ENCODE peak calls at places on chromosome 3, in four cellular contexts. S is CD8-positive, alpha-beta T cell; P is right lobe of liver; H is GM23248. N is an unnamed sample.

GRCh38 chr3:164096352-164096751 is 981.9 kb downstream of the SI start:
- DNase-seq in P (no peak), H (no peak), S (no peak), N (no peak)

GRCh38 chr3:154559623-154560022 is 129.6 kb upstream of the GPR149 start:
- DNase-seq in S (no peak), P (no peak), H (no peak), N (no peak)

GRCh38 chr3:135779590-135780235 is 185.8 kb upstream of the PPP2R3A start:
- DNase-seq in H (no peak), S (no peak), P (no peak), N (no peak)

GRCh38 chr3:86793786-86794185 is 197.2 kb downstream of the VGLL3 start:
- DNase-seq in H (peak; percentile 94), P (no peak), S (no peak), N (no peak)

GRCh38 chr3:47578691-47579632 is at the start of gene CSPG5:
- DNase-seq in H (peak; percentile 50), S (peak; percentile 29), P (peak; percentile 55), N (peak; percentile 74)

GRCh38 chr3:99686955-99687612 is 48.7 kb downstream of the COL8A1 start:
- DNase-seq in S (peak; percentile 5), P (no peak), H (peak; percentile 73), N (no peak)

GRCh38 chr3:53921296-53921695 is 29.6 kb upstream of the SELENOK start:
- DNase-seq in S (peak; percentile 5), P (no peak), H (peak; percentile 54), N (no peak)

GRCh38 chr3:194344012-194344411 is 7.1 kb downstream of the CPN2 start:
- DNase-seq in H (peak; percentile 68), P (peak; percentile 72), S (peak; percentile 82), N (peak; percentile 88)

GRCh38 chr3:113736548-113737089 is 9.4 kb downstream of the NAA50 start:
- DNase-seq in S (peak; percentile 30), P (no peak), H (peak; percentile 79), N (no peak)

GRCh38 chr3:8768364-8769087 is 887 bp downstream of the OXTR start:
- DNase-seq in H (peak; percentile 55), P (no peak), S (no peak), N (no peak)

GRCh38 chr3:179321585-179322322 is 1.1 kb upstream of the ZNF639 start:
- DNase-seq in H (peak; percentile 78), P (no peak), S (no peak), N (no peak)

GRCh38 chr3:188361888-188362287 is 207.9 kb downstream of the LPP start:
- DNase-seq in P (no peak), H (no peak), S (no peak), N (no peak)

GRCh38 chr3:169104541-169104940 is 559.0 kb downstream of the MECOM start:
- DNase-seq in P (no peak), S (no peak), H (peak; percentile 62), N (no peak)

GRCh38 chr3:14497321-14497720 is 42.8 kb downstream of the GRIP2 start:
- DNase-seq in S (no peak), P (no peak), H (no peak), N (peak; percentile 16)

GRCh38 chr3:181326637-181327223 is 337.2 kb upstream of the DNAJC19 start:
- DNase-seq in H (peak; percentile 44), P (no peak), S (no peak), N (no peak)

GRCh38 chr3:176690470-176690869 is 506.8 kb downstream of the TBL1XR1 start:
- DNase-seq in S (no peak), H (no peak), P (no peak), N (no peak)

GRCh38 chr3:90184861-90185260 is 1077.4 kb downstream of the EPHA3 start:
- DNase-seq in P (no peak), S (no peak), H (peak; percentile 51), N (no peak)

GRCh38 chr3:46713898-46714552 is 3.6 kb downstream of the PRSS50 start:
- DNase-seq in H (no peak), P (peak; percentile 40), S (no peak), N (peak; percentile 72)

GRCh38 chr3:119173325-119173724 is at the start of gene UPK1B:
- DNase-seq in H (no peak), P (no peak), S (no peak), N (no peak)

GRCh38 chr3:7444886-7445285 is 584.0 kb downstream of the GRM7 start:
- DNase-seq in S (no peak), H (no peak), P (no peak), N (no peak)

GRCh38 chr3:192875971-192876565 is 41.6 kb downstream of the MB21D2 start:
- DNase-seq in H (peak; percentile 64), S (no peak), P (no peak), N (no peak)

GRCh38 chr3:8625991-8626390 is 18.6 kb downstream of the SSUH2 start:
- DNase-seq in P (no peak), S (no peak), H (peak; percentile 65), N (no peak)

GRCh38 chr3:101141135-101141534 is 147.9 kb upstream of the ABI3BP start:
- DNase-seq in H (no peak), P (no peak), S (no peak), N (no peak)

GRCh38 chr3:43489918-43490317 is 131.9 kb downstream of the ANO10 start:
- DNase-seq in H (no peak), S (no peak), P (no peak), N (no peak)

GRCh38 chr3:126958638-126959085 is 24.3 kb upstream of the PLXNA1 start:
- DNase-seq in H (no peak), S (no peak), P (peak; percentile 45), N (peak; percentile 59)

GRCh38 chr3:149462051-149462450 is 12.4 kb upstream of the TM4SF4 start:
- DNase-seq in H (peak; percentile 36), S (no peak), P (no peak), N (no peak)

GRCh38 chr3:13427662-13428603 is 7.8 kb upstream of the NUP210 start:
- DNase-seq in H (no peak), S (peak; percentile 36), P (no peak), N (no peak)

GRCh38 chr3:61497463-61497862 is 63.9 kb upstream of the PTPRG start:
- DNase-seq in S (no peak), P (no peak), H (no peak), N (no peak)

GRCh38 chr3:158260392-158260791 is 150.5 kb downstream of the RSRC1 start:
- DNase-seq in P (no peak), H (no peak), S (no peak), N (no peak)

GRCh38 chr3:49378249-49378899 is 20.2 kb upstream of the GPX1 start:
- DNase-seq in S (no peak), P (no peak), H (peak; percentile 86), N (no peak)

GRCh38 chr3:13706451-13706850 is 157.5 kb downstream of the FBLN2 start:
- DNase-seq in P (peak; percentile 8), S (peak; percentile 1), H (no peak), N (peak; percentile 41)

GRCh38 chr3:18837137-18837536 is 311.2 kb upstream of the KCNH8 start:
- DNase-seq in S (no peak), P (no peak), H (no peak), N (no peak)

GRCh38 chr3:177946965-177947364 is 589.3 kb upstream of the KCNMB2 start:
- DNase-seq in P (no peak), H (peak; percentile 55), S (no peak), N (no peak)

GRCh38 chr3:177944228-177944661 is 592.0 kb upstream of the KCNMB2 start:
- DNase-seq in H (no peak), S (no peak), P (no peak), N (no peak)

GRCh38 chr3:177945999-177946398 is 590.2 kb upstream of the KCNMB2 start:
- DNase-seq in P (no peak), H (no peak), S (no peak), N (no peak)

GRCh38 chr3:177947901-177948300 is 588.3 kb upstream of the KCNMB2 start:
- DNase-seq in P (no peak), H (no peak), S (no peak), N (no peak)

DNA sequence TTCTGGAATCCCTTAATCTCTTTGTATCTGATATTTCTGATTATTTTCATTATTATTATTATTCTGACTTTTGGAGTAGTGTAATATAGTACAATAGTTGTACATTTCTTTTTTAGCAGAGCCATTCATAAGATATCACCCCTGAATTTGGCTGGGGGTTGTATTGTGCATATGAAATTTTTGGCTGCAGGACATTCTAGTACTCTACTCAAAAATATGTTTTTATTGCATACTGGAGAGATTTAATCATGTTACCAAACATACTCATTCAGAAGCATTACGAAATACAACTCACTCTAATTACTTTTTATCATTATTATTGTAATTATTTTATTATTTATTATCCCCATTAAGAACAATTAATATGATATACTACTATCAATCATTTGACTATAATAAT is 589.7 kb upstream of the KCNMB2 start:
- DNase-seq in P (no peak), S (no peak), H (peak; percentile 41), N (no peak)
- H3K9me3 ChIP-seq in P (no peaks in the 10 kb centered on the region), S (no peaks in the 10 kb centered on the region), H (no peaks in the 10 kb centered on the region), N (no peaks in the 10 kb centered on the region)

DNA sequence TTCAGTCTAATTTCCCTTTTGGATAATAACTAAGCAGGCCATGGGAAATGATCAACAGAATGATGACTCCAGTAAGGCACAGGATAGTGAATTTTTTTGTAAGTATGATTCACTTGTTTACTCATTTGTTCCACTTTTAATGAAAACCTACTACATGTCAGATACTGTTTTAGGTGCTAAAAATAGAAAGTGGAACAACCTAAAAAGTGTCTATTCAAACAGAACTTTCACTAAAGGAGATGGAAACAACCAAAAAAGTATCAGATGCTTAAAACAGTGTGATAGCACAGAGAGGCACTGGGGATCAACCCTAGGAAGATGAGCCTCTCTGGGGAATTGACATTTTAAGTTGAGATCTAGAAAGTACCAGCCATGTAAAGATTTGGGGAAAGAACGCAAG is 11.1 kb downstream of the RYK start:
- DNase-seq in S (no peak), H (peak; percentile 74), P (no peak), N (no peak)
- H3K4me1 ChIP-seq in S (peaks cover 28% of the 10 kb centered on the region), H (peaks cover 73% of the 10 kb centered on the region), P (peaks cover 37% of the 10 kb centered on the region), N (peaks cover 67% of the 10 kb centered on the region)

DNA sequence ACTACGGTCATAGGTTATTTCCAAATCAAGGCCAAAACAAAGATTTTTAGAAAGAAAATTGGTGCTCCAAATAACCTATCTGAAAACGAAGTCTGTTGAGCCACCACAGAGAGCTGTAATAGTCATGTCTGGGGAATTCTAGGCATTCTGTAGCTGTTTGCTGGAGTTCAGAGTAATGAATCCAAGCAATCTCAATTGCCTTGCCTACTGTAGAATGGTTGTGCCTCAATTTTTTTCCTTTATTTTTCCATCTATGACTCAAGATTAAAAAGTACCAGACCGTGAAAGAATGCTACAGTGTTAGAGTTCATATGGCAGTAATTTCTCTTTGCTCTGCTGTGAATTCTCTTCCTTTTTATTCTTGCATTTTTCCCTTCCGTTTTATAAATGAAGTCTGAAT is 1007.2 kb upstream of the ALCAM start:
- DNase-seq in P (no peak), S (no peak), H (peak; percentile 90), N (no peak)
- H3K4me3 ChIP-seq in P (no peak overlapping the region), S (no peak overlapping the region), H (peak overlapping the region; percentile 60), N (no peak overlapping the region)

DNA sequence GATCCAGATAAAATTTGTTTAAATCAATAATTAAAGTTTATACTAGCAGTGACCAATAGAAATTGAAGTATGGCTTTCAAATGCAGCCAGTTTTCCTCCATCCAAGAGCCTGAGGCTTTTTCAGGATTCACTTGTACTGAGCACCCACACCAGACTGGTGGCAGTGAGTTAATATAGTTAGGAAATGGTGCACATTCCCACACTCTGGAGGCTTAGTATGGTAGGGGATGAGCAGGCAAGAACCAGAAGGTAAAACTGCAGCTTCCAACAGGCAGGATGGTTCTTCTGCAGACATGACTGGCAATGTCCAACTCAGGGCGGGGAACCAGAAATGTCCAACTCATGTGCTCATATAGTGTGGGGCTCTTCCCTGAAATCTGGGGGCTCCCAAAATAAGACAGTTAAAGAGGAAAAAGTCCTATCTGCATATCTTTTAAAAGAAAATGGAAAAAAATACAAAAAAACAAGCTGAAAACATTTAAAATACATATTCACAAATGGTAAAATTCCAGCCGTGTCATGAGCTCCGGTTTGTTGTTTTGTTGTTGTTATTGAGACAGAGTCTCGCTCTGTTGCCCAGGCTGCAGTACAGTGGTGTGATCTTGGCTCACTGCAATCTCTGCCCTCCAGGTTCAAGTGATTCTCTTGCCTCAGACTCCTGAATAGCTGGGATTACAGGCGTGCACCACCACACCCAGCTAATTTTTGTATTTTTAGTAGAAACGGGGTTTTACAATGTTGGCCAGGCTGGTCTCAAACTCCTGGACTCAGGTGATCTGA is 18.4 kb upstream of the ZNF445 start:
- DNase-seq in H (no peak), S (no peak), P (no peak), N (no peak)
- H3K9me3 ChIP-seq in H (no peaks in the 10 kb centered on the region), S (peaks cover 26% of the 10 kb centered on the region), P (peaks cover 16% of the 10 kb centered on the region), N (peaks cover 100% of the 10 kb centered on the region)